ENCODE peak calls at places on chromosomes 16 and 17, in five cellular contexts. L, Z, I, Q and K are unnamed samples.

GRCh38 chr16:89041571-89042481 is 51.8 kb upstream of the ACSF3 start:
- DNase-seq in Z (no peak), I (no peak), L (no peak), Q (no peak), K (no peak)

GRCh38 chr16:50323335-50324011 is 45.3 kb downstream of the BRD7 start:
- DNase-seq in Z (no peak), L (no peak), I (peak; percentile 60), Q (peak; percentile 48), K (peak; percentile 15)

GRCh38 chr17:29368926-29369325 is 21.2 kb upstream of the TAOK1 start:
- DNase-seq in Z (no peak), I (no peak), Q (no peak), L (no peak), K (no peak)

GRCh38 chr16:55508941-55509920 is at the start of gene LPCAT2:
- DNase-seq in Z (peak; percentile 64), L (peak; percentile 27), I (peak; percentile 81), Q (peak; percentile 87), K (no peak)

GRCh38 chr17:35743911-35744328 is 9.1 kb downstream of the GAS2L2 start:
- DNase-seq in L (no peak), Z (no peak), Q (peak; percentile 40), I (peak; percentile 27), K (no peak)

GRCh38 chr16:30748634-30749445 is 615 bp downstream of the PHKG2 start:
- DNase-seq in L (peak; percentile 56), Z (no peak), I (peak; percentile 23), Q (peak; percentile 56), K (peak; percentile 36)

GRCh38 chr16:13421726-13422125 is 498.2 kb upstream of the ERCC4 start:
- DNase-seq in L (no peak), I (peak; percentile 2), Z (no peak), Q (peak; percentile 30), K (no peak)

GRCh38 chr17:79657036-79657435 is 46.2 kb upstream of the RBFOX3 start:
- DNase-seq in Q (no peak), I (no peak), L (no peak), Z (no peak), K (no peak)

GRCh38 chr16:3760518-3760917 is 43.2 kb upstream of the TRAP1 start:
- DNase-seq in Q (no peak), I (no peak), L (no peak), Z (no peak), K (no peak)